ENCODE peak calls at places on chromosomes 16 and 17, in eight cellular contexts. One of them, this sample, is unnamed.

GRCh38 chr17:38871992-38872605 is 2.2 kb downstream of the LASP1 start:
- DNase-seq in iPS DF 6.9: no peak
- DNase-seq in stimulated activated effector memory CD8-positive, alpha-beta T cell treated with anti-CD3 and anti-CD28 coated beads, Interleukin-12 subunit alpha, Interleukin-12 subunit beta, amount 100 ng/mL, for 72 hours: no peak
- DNase-seq in colonic mucosa: peak
- DNase-seq in CD4-positive, CD25-positive, alpha-beta regulatory T cell: no peak
- DNase-seq in ovary: no peak
- DNase-seq in activated T-helper 1 cell treated with anti-CD3 and anti-CD28 coated beads, Interleukin-2, amount 50 U/mL, for 16 hours: no peak
- DNase-seq in cerebellar nuclear complex: no peak
- DNase-seq in this sample: no peak

GRCh38 chr17:38730526-38731379 is 612 bp downstream of the CISD3 start:
- DNase-seq in stimulated activated effector memory CD8-positive, alpha-beta T cell treated with anti-CD3 and anti-CD28 coated beads, Interleukin-12 subunit alpha, Interleukin-12 subunit beta, amount 100 ng/mL, for 72 hours: peak
- DNase-seq in ovary: peak
- DNase-seq in activated T-helper 1 cell treated with anti-CD3 and anti-CD28 coated beads, Interleukin-2, amount 50 U/mL, for 16 hours: no peak
- DNase-seq in cerebellar nuclear complex: no peak
- DNase-seq in CD4-positive, CD25-positive, alpha-beta regulatory T cell: no peak
- DNase-seq in iPS DF 6.9: no peak
- DNase-seq in colonic mucosa: peak
- DNase-seq in this sample: peak

GRCh38 chr16:66007717-66008116 is 358.8 kb upstream of the CDH5 start:
- DNase-seq in colonic mucosa: no peak
- DNase-seq in cerebellar nuclear complex: no peak
- DNase-seq in iPS DF 6.9: no peak
- DNase-seq in activated T-helper 1 cell treated with anti-CD3 and anti-CD28 coated beads, Interleukin-2, amount 50 U/mL, for 16 hours: no peak
- DNase-seq in ovary: no peak
- DNase-seq in CD4-positive, CD25-positive, alpha-beta regulatory T cell: no peak
- DNase-seq in stimulated activated effector memory CD8-positive, alpha-beta T cell treated with anti-CD3 and anti-CD28 coated beads, Interleukin-12 subunit alpha, Interleukin-12 subunit beta, amount 100 ng/mL, for 72 hours: no peak
- DNase-seq in this sample: no peak

GRCh38 chr16:54507091-54507490 is 220.5 kb upstream of the IRX3 start:
- DNase-seq in CD4-positive, CD25-positive, alpha-beta regulatory T cell: no peak
- DNase-seq in ovary: no peak
- DNase-seq in colonic mucosa: no peak
- DNase-seq in iPS DF 6.9: no peak
- DNase-seq in stimulated activated effector memory CD8-positive, alpha-beta T cell treated with anti-CD3 and anti-CD28 coated beads, Interleukin-12 subunit alpha, Interleukin-12 subunit beta, amount 100 ng/mL, for 72 hours: no peak
- DNase-seq in activated T-helper 1 cell treated with anti-CD3 and anti-CD28 coated beads, Interleukin-2, amount 50 U/mL, for 16 hours: no peak
- DNase-seq in cerebellar nuclear complex: no peak
- DNase-seq in this sample: no peak

GRCh38 chr17:81556175-81556691 is 4.1 kb upstream of the FAAP100 start:
- DNase-seq in cerebellar nuclear complex: no peak
- DNase-seq in stimulated activated effector memory CD8-positive, alpha-beta T cell treated with anti-CD3 and anti-CD28 coated beads, Interleukin-12 subunit alpha, Interleukin-12 subunit beta, amount 100 ng/mL, for 72 hours: no peak
- DNase-seq in ovary: no peak
- DNase-seq in iPS DF 6.9: no peak
- DNase-seq in colonic mucosa: no peak
- DNase-seq in CD4-positive, CD25-positive, alpha-beta regulatory T cell: no peak
- DNase-seq in activated T-helper 1 cell treated with anti-CD3 and anti-CD28 coated beads, Interleukin-2, amount 50 U/mL, for 16 hours: no peak
- DNase-seq in this sample: no peak

GRCh38 chr16:53529529-53529928 is 26.5 kb upstream of the AKTIP start:
- DNase-seq in cerebellar nuclear complex: no peak
- DNase-seq in stimulated activated effector memory CD8-positive, alpha-beta T cell treated with anti-CD3 and anti-CD28 coated beads, Interleukin-12 subunit alpha, Interleukin-12 subunit beta, amount 100 ng/mL, for 72 hours: no peak
- DNase-seq in CD4-positive, CD25-positive, alpha-beta regulatory T cell: no peak
- DNase-seq in ovary: no peak
- DNase-seq in colonic mucosa: no peak
- DNase-seq in iPS DF 6.9: no peak
- DNase-seq in activated T-helper 1 cell treated with anti-CD3 and anti-CD28 coated beads, Interleukin-2, amount 50 U/mL, for 16 hours: no peak
- DNase-seq in this sample: no peak

GRCh38 chr17:4074831-4075495 is 67.9 kb downstream of the ZZEF1 start:
- DNase-seq in colonic mucosa: no peak
- DNase-seq in ovary: no peak
- DNase-seq in iPS DF 6.9: peak
- DNase-seq in CD4-positive, CD25-positive, alpha-beta regulatory T cell: no peak
- DNase-seq in cerebellar nuclear complex: no peak
- DNase-seq in stimulated activated effector memory CD8-positive, alpha-beta T cell treated with anti-CD3 and anti-CD28 coated beads, Interleukin-12 subunit alpha, Interleukin-12 subunit beta, amount 100 ng/mL, for 72 hours: no peak
- DNase-seq in activated T-helper 1 cell treated with anti-CD3 and anti-CD28 coated beads, Interleukin-2, amount 50 U/mL, for 16 hours: no peak
- DNase-seq in this sample: peak

GRCh38 chr17:44529864-44530263 is 26.7 kb upstream of the GPATCH8 start:
- DNase-seq in activated T-helper 1 cell treated with anti-CD3 and anti-CD28 coated beads, Interleukin-2, amount 50 U/mL, for 16 hours: no peak
- DNase-seq in cerebellar nuclear complex: no peak
- DNase-seq in iPS DF 6.9: no peak
- DNase-seq in colonic mucosa: no peak
- DNase-seq in CD4-positive, CD25-positive, alpha-beta regulatory T cell: no peak
- DNase-seq in stimulated activated effector memory CD8-positive, alpha-beta T cell treated with anti-CD3 and anti-CD28 coated beads, Interleukin-12 subunit alpha, Interleukin-12 subunit beta, amount 100 ng/mL, for 72 hours: no peak
- DNase-seq in ovary: no peak
- DNase-seq in this sample: no peak

GRCh38 chr16:1706386-1707192 is 594 bp downstream of the MAPK8IP3 start:
- DNase-seq in CD4-positive, CD25-positive, alpha-beta regulatory T cell: peak
- DNase-seq in colonic mucosa: peak
- DNase-seq in cerebellar nuclear complex: no peak
- DNase-seq in stimulated activated effector memory CD8-positive, alpha-beta T cell treated with anti-CD3 and anti-CD28 coated beads, Interleukin-12 subunit alpha, Interleukin-12 subunit beta, amount 100 ng/mL, for 72 hours: peak
- DNase-seq in activated T-helper 1 cell treated with anti-CD3 and anti-CD28 coated beads, Interleukin-2, amount 50 U/mL, for 16 hours: no peak
- DNase-seq in ovary: peak
- DNase-seq in iPS DF 6.9: no peak
- DNase-seq in this sample: peak

GRCh38 chr16:83954577-83955016 is 1.6 kb downstream of the OSGIN1 start:
- DNase-seq in cerebellar nuclear complex: no peak
- DNase-seq in activated T-helper 1 cell treated with anti-CD3 and anti-CD28 coated beads, Interleukin-2, amount 50 U/mL, for 16 hours: no peak
- DNase-seq in colonic mucosa: peak
- DNase-seq in stimulated activated effector memory CD8-positive, alpha-beta T cell treated with anti-CD3 and anti-CD28 coated beads, Interleukin-12 subunit alpha, Interleukin-12 subunit beta, amount 100 ng/mL, for 72 hours: no peak
- DNase-seq in CD4-positive, CD25-positive, alpha-beta regulatory T cell: no peak
- DNase-seq in ovary: no peak
- DNase-seq in iPS DF 6.9: no peak
- DNase-seq in this sample: no peak

GRCh38 chr16:56849690-56850680 is 15.0 kb upstream of the SLC12A3 start:
- DNase-seq in colonic mucosa: no peak
- DNase-seq in cerebellar nuclear complex: no peak
- DNase-seq in stimulated activated effector memory CD8-positive, alpha-beta T cell treated with anti-CD3 and anti-CD28 coated beads, Interleukin-12 subunit alpha, Interleukin-12 subunit beta, amount 100 ng/mL, for 72 hours: no peak
- DNase-seq in iPS DF 6.9: no peak
- DNase-seq in CD4-positive, CD25-positive, alpha-beta regulatory T cell: no peak
- DNase-seq in ovary: no peak
- DNase-seq in activated T-helper 1 cell treated with anti-CD3 and anti-CD28 coated beads, Interleukin-2, amount 50 U/mL, for 16 hours: no peak
- DNase-seq in this sample: no peak

GRCh38 chr17:73011016-73011486 is 81.4 kb downstream of the SLC39A11 start:
- DNase-seq in CD4-positive, CD25-positive, alpha-beta regulatory T cell: no peak
- DNase-seq in activated T-helper 1 cell treated with anti-CD3 and anti-CD28 coated beads, Interleukin-2, amount 50 U/mL, for 16 hours: no peak
- DNase-seq in stimulated activated effector memory CD8-positive, alpha-beta T cell treated with anti-CD3 and anti-CD28 coated beads, Interleukin-12 subunit alpha, Interleukin-12 subunit beta, amount 100 ng/mL, for 72 hours: no peak
- DNase-seq in cerebellar nuclear complex: no peak
- DNase-seq in colonic mucosa: no peak
- DNase-seq in iPS DF 6.9: no peak
- DNase-seq in ovary: no peak
- DNase-seq in this sample: peak

GRCh38 chr16:30651124-30652004 is 604 bp downstream of the PRR14 start:
- DNase-seq in stimulated activated effector memory CD8-positive, alpha-beta T cell treated with anti-CD3 and anti-CD28 coated beads, Interleukin-12 subunit alpha, Interleukin-12 subunit beta, amount 100 ng/mL, for 72 hours: peak
- DNase-seq in CD4-positive, CD25-positive, alpha-beta regulatory T cell: peak
- DNase-seq in colonic mucosa: peak
- DNase-seq in activated T-helper 1 cell treated with anti-CD3 and anti-CD28 coated beads, Interleukin-2, amount 50 U/mL, for 16 hours: peak
- DNase-seq in iPS DF 6.9: no peak
- DNase-seq in ovary: peak
- DNase-seq in cerebellar nuclear complex: no peak
- DNase-seq in this sample: peak

GRCh38 chr17:32398946-32399345 is 45.4 kb upstream of the PSMD11 start:
- DNase-seq in ovary: no peak
- DNase-seq in iPS DF 6.9: no peak
- DNase-seq in activated T-helper 1 cell treated with anti-CD3 and anti-CD28 coated beads, Interleukin-2, amount 50 U/mL, for 16 hours: no peak
- DNase-seq in cerebellar nuclear complex: no peak
- DNase-seq in colonic mucosa: no peak
- DNase-seq in CD4-positive, CD25-positive, alpha-beta regulatory T cell: no peak
- DNase-seq in stimulated activated effector memory CD8-positive, alpha-beta T cell treated with anti-CD3 and anti-CD28 coated beads, Interleukin-12 subunit alpha, Interleukin-12 subunit beta, amount 100 ng/mL, for 72 hours: no peak
- DNase-seq in this sample: no peak

GRCh38 chr17:58339775-58340622 is 11.4 kb upstream of the TSPOAP1 start:
- DNase-seq in cerebellar nuclear complex: no peak
- DNase-seq in stimulated activated effector memory CD8-positive, alpha-beta T cell treated with anti-CD3 and anti-CD28 coated beads, Interleukin-12 subunit alpha, Interleukin-12 subunit beta, amount 100 ng/mL, for 72 hours: peak
- DNase-seq in iPS DF 6.9: no peak
- DNase-seq in CD4-positive, CD25-positive, alpha-beta regulatory T cell: no peak
- DNase-seq in colonic mucosa: no peak
- DNase-seq in activated T-helper 1 cell treated with anti-CD3 and anti-CD28 coated beads, Interleukin-2, amount 50 U/mL, for 16 hours: no peak
- DNase-seq in ovary: no peak
- DNase-seq in this sample: peak

GRCh38 chr16:68382296-68382718 is 66.0 kb downstream of the SMPD3 start:
- DNase-seq in stimulated activated effector memory CD8-positive, alpha-beta T cell treated with anti-CD3 and anti-CD28 coated beads, Interleukin-12 subunit alpha, Interleukin-12 subunit beta, amount 100 ng/mL, for 72 hours: no peak
- DNase-seq in colonic mucosa: peak
- DNase-seq in iPS DF 6.9: no peak
- DNase-seq in CD4-positive, CD25-positive, alpha-beta regulatory T cell: no peak
- DNase-seq in cerebellar nuclear complex: no peak
- DNase-seq in activated T-helper 1 cell treated with anti-CD3 and anti-CD28 coated beads, Interleukin-2, amount 50 U/mL, for 16 hours: no peak
- DNase-seq in ovary: no peak
- DNase-seq in this sample: peak

GRCh38 chr17:14745541-14745940 is 444.7 kb downstream of the HS3ST3B1 start:
- DNase-seq in CD4-positive, CD25-positive, alpha-beta regulatory T cell: no peak
- DNase-seq in cerebellar nuclear complex: no peak
- DNase-seq in iPS DF 6.9: no peak
- DNase-seq in activated T-helper 1 cell treated with anti-CD3 and anti-CD28 coated beads, Interleukin-2, amount 50 U/mL, for 16 hours: no peak
- DNase-seq in colonic mucosa: no peak
- DNase-seq in ovary: no peak
- DNase-seq in stimulated activated effector memory CD8-positive, alpha-beta T cell treated with anti-CD3 and anti-CD28 coated beads, Interleukin-12 subunit alpha, Interleukin-12 subunit beta, amount 100 ng/mL, for 72 hours: no peak
- DNase-seq in this sample: no peak

GRCh38 chr16:27389272-27389961 is 12.6 kb upstream of the IL21R start:
- DNase-seq in CD4-positive, CD25-positive, alpha-beta regulatory T cell: no peak
- DNase-seq in ovary: no peak
- DNase-seq in stimulated activated effector memory CD8-positive, alpha-beta T cell treated with anti-CD3 and anti-CD28 coated beads, Interleukin-12 subunit alpha, Interleukin-12 subunit beta, amount 100 ng/mL, for 72 hours: peak
- DNase-seq in colonic mucosa: peak
- DNase-seq in iPS DF 6.9: no peak
- DNase-seq in activated T-helper 1 cell treated with anti-CD3 and anti-CD28 coated beads, Interleukin-2, amount 50 U/mL, for 16 hours: no peak
- DNase-seq in cerebellar nuclear complex: no peak
- DNase-seq in this sample: no peak

GRCh38 chr17:17792551-17793377 is 44.0 kb downstream of the SREBF1 start:
- DNase-seq in stimulated activated effector memory CD8-positive, alpha-beta T cell treated with anti-CD3 and anti-CD28 coated beads, Interleukin-12 subunit alpha, Interleukin-12 subunit beta, amount 100 ng/mL, for 72 hours: peak
- DNase-seq in iPS DF 6.9: no peak
- DNase-seq in cerebellar nuclear complex: no peak
- DNase-seq in colonic mucosa: no peak
- DNase-seq in CD4-positive, CD25-positive, alpha-beta regulatory T cell: no peak
- DNase-seq in activated T-helper 1 cell treated with anti-CD3 and anti-CD28 coated beads, Interleukin-2, amount 50 U/mL, for 16 hours: no peak
- DNase-seq in ovary: peak
- DNase-seq in this sample: peak

This sample was measured in DND-41.